ENCODE peak calls at places on chromosomes 12 and 14, in nine cellular contexts. G is GM12865, K is lower leg skin, E is psoas muscle, Z is uterus, R is testis, X is choroid plexus epithelial cell, Y is ovary, O is fibroblast of villous mesenchyme. S is an unnamed sample.

GRCh38 chr12:85630851-85631250 is 205.4 kb downstream of the RASSF9 start:
- DNase-seq in G (no peak), K (no peak), E (no peak), Z (no peak), R (no peak), X (no peak), Y (no peak), O (no peak), S (no peak)

GRCh38 chr12:109735825-109736551 is 22.4 kb downstream of the FAM222A start:
- DNase-seq in G (no peak), K (no peak), E (peak), Z (peak), R (no peak), X (no peak), Y (peak), O (no peak), S (no peak)

GRCh38 chr14:20412422-20412821 is 879 bp downstream of the TEP1 start:
- DNase-seq in G (peak), K (no peak), E (no peak), Z (no peak), R (no peak), X (peak), Y (no peak), O (peak), S (peak)

GRCh38 chr12:40002178-40003169 is 103.4 kb downstream of the SLC2A13 start:
- DNase-seq in G (no peak), K (no peak), E (no peak), Z (no peak), R (no peak), X (no peak), Y (no peak), O (no peak), S (no peak)

GRCh38 chr12:120119395-120119973 is 2.9 kb upstream of the RAB35 start:
- DNase-seq in G (peak), K (no peak), E (no peak), Z (no peak), R (no peak), X (no peak), Y (no peak), O (peak), S (no peak)

GRCh38 chr14:36511981-36512584 is 7.9 kb downstream of the NKX2-1 start:
- DNase-seq in G (no peak), K (no peak), E (no peak), Z (no peak), R (no peak), X (no peak), Y (no peak), O (no peak), S (no peak)

GRCh38 chr14:90058876-90059458 is 2.8 kb upstream of the KCNK13 start:
- DNase-seq in G (no peak), K (no peak), E (no peak), Z (no peak), R (no peak), X (no peak), Y (no peak), O (peak), S (no peak)

GRCh38 chr12:8648598-8649205 is 13.9 kb downstream of the MFAP5 start:
- DNase-seq in G (peak), K (no peak), E (no peak), Z (no peak), R (no peak), X (no peak), Y (no peak), O (no peak), S (no peak)

GRCh38 chr12:51424094-51424661 is 453 bp upstream of the SLC4A8 start:
- DNase-seq in G (no peak), K (no peak), E (no peak), Z (no peak), R (no peak), X (no peak), Y (no peak), O (no peak), S (no peak)

GRCh38 chr14:77033622-77034521 is 5.4 kb upstream of the IRF2BPL start:
- DNase-seq in G (peak), K (peak), E (peak), Z (peak), R (peak), X (peak), Y (peak), O (peak), S (peak)

GRCh38 chr12:3138896-3139590 is 61.9 kb downstream of the TSPAN9 start:
- DNase-seq in G (no peak), K (no peak), E (no peak), Z (no peak), R (no peak), X (no peak), Y (no peak), O (no peak), S (no peak)

GRCh38 chr12:3139760-3140159 is 62.6 kb downstream of the TSPAN9 start:
- DNase-seq in G (no peak), K (no peak), E (no peak), Z (no peak), R (no peak), X (no peak), Y (no peak), O (no peak), S (no peak)

GRCh38 chr12:3142386-3142785 is 65.2 kb downstream of the TSPAN9 start:
- DNase-seq in G (no peak), K (no peak), E (no peak), Z (no peak), R (no peak), X (no peak), Y (no peak), O (no peak), S (no peak)

GRCh38 chr12:3140284-3140683 is 63.1 kb downstream of the TSPAN9 start:
- DNase-seq in G (no peak), K (no peak), E (no peak), Z (no peak), R (no peak), X (no peak), Y (no peak), O (no peak), S (no peak)

DNA sequence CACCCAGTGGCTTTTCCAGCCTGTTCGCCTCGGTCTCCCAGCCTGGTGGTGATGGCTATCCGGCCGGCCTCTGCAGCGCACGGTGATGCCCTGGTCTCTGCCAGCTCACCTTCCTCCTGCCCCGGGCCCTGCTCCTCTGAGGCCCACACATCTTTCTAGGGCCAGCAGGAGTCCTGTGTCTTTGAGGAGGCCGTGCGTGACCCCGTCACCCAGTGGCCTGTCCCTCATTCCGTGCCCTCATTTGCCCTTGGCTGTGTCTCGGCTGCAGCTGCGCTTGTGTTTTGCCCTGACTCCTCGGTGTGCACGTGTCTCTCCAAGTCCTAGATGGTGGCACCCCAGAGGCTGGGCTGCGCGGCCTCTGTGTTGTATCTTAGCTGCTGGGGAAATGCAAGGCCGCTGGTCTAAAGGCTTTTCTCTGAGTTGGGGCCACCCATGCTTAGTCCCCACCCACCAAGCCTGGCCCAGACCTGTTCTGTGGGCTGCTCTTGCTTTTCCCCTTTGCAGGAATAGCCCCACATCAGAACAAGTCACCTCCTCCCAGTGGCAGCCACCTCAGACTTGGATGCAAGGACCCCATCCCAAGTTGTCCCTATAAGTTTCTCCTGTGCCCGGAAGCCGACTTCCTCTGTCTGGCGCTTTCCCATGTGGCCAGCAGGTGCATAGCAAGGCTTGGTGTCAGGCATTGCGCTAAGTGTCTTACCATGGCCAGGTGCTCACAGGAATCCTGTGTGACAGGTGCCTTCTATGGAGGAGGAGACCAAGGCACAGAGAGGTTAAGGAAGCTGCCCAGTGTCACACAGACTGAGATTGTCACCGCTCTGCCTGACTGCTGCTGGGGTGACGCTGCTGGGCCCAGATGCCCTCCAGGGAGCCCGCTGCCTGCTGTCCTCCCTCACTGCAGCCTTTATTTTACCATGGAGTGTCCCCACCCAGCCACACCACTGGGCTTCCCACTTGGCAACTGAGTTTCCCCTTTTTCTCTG is 64.5 kb downstream of the TSPAN9 start:
- DNase-seq in G (no peak), K (no peak), E (no peak), Z (no peak), R (no peak), X (no peak), Y (no peak), O (no peak), S (no peak)
- TF ChIP-seq CTCF in G (no peak), K (no peak), E (no peak), Z (no peak), R (no peak), X (no peak), Y (no peak), O (no peak), S (no peak)

GRCh38 chr14:104179564-104180129 is 41.3 kb downstream of the KIF26A start:
- DNase-seq in G (no peak), K (no peak), E (no peak), Z (no peak), R (no peak), X (no peak), Y (no peak), O (no peak), S (no peak)

GRCh38 chr14:104181761-104182530 is 43.6 kb downstream of the KIF26A start:
- DNase-seq in G (no peak), K (no peak), E (no peak), Z (no peak), R (no peak), X (no peak), Y (no peak), O (no peak), S (no peak)

GRCh38 chr14:104182857-104183425 is 44.6 kb downstream of the KIF26A start:
- DNase-seq in G (no peak), K (no peak), E (no peak), Z (no peak), R (no peak), X (no peak), Y (no peak), O (no peak), S (no peak)

GRCh38 chr14:104179126-104179525 is 40.7 kb downstream of the KIF26A start:
- DNase-seq in G (no peak), K (no peak), E (no peak), Z (no peak), R (no peak), X (no peak), Y (no peak), O (no peak), S (no peak)

DNA sequence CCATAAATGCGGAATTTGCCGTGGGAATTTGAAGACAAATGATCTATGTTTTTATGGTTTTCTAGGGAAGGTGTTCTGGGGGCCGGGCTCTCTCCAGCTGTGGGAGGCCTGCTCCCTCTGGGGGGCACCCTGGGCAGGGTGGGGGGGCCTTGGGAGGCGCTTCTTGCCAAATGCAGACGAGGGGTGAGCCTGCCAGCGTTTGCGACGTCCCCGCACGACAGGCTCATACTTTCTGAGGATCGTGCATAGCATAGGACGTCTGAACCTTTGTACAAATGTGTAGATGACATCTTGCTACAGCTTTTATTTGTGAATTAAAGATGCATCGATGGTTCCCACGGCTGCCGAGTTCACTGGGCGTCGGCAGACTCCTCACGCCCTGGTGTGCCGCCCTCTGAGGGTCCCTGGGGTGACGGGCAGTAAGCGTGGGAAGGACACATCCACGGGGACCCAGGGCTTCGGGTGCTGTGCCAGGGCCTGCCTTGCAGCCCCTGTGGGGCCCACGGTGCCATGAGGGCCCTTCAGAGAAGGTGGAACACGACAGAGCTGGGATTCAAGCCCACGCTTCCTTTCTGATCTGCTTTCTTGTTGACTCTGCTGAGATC is 42.3 kb downstream of the KIF26A start:
- DNase-seq in G (no peak), K (no peak), E (no peak), Z (no peak), R (no peak), X (no peak), Y (no peak), O (no peak), S (no peak)
- H3K4me3 ChIP-seq in G (no peak), K (no peak), E (no peak), Z (no peak), R (no peak), X (no peak), Y (no peak), O (no peak), S (no peak)

GRCh38 chr14:103679351-103679750 is 35.9 kb downstream of the XRCC3 start:
- DNase-seq in G (peak), K (no peak), E (no peak), Z (no peak), R (peak), X (peak), Y (peak), O (no peak), S (peak)
- TF ChIP-seq CTCF in G (peak), K (no peak), E (peak), Z (peak), R (peak), X (peak), Y (no peak), O (peak), S (peak)

DNA sequence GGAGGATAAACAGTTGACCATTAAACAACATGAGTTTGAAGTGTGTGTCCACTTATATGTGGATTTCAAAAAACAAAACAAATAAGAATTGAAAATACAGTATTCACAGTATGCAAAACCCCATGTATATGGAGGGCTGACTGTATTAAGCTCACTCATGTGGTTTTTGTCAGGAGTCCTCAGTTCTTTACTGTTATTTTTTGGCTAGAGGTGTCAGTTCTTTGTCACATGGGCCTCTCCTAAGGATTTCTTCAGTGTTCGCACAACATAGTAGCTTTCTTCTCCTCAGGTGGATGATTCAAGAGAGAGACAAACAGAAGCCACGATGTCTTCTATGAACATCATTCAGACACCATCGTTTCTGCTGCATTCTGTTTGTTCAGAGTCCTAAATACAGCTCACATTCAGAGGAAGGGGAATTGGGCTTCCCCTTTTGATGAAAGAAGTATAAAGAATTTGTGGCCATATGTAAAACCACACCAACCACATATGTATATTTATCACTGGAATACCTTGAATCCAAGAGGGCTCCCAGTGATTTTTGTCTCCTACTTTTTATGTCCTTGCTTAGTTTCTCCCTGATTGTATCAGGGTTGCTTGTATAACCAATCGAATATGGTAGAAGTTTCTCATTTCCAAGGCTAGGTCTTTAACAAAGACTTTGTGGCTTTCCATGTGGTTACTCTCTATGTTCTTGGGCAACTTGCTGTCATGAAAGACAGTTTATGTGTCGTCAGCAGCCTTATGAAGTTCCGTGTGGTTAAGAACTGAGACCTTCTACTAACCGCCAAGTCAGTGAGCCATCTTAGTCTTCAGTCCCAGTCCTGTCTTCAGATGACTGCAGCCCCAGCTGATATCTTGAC is 18.9 kb downstream of the MNAT1 start:
- DNase-seq in G (peak), K (no peak), E (no peak), Z (no peak), R (no peak), X (peak), Y (no peak), O (no peak), S (no peak)
- H3K4me3 ChIP-seq in G (peak), K (no peak), E (no peak), Z (no peak), R (no peak), X (no peak), Y (no peak), O (no peak), S (no peak)

GRCh38 chr12:95582230-95583058 is 31.2 kb upstream of the USP44 start:
- DNase-seq in G (no peak), K (no peak), E (no peak), Z (no peak), R (no peak), X (peak), Y (no peak), O (peak), S (peak)
- TF ChIP-seq CTCF in G (no peak), K (no peak), E (peak), Z (peak), R (no peak), X (peak), Y (peak), O (peak), S (peak)

DNA sequence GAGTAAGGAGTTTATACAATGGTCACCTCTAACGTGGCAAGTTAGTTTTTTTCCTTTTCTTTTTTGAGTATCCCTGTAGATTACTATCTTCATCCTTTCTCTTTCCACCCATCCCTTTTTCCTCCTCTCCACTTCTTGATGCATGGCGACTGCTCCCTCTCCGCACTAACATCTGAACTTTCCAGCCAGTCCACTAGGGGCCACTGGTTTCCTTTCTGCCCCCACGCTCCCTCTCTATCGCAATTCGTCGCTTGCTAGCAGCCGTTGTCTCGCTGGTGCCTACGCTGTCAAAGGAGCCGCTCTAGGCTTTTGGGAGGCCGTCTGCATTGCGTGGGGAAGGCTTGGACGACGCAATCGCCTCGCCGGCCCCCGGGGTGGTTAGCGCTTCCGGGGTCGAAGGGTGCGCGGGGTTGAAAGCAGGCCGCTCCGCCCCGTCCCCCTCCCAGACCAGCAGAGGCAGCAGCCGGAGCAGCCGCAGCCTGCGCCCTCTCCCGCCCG is at the start of gene PCBP2:
- DNase-seq in G (peak), K (peak), E (peak), Z (peak), R (peak), X (peak), Y (peak), O (peak), S (peak)
- H3K4me3 ChIP-seq in G (peak), K (peak), E (peak), Z (peak), R (peak), X (peak), Y (peak), O (peak), S (peak)

GRCh38 chr14:50055461-50056228 is 60.7 kb downstream of the VCPKMT start:
- DNase-seq in G (no peak), K (no peak), E (no peak), Z (no peak), R (peak), X (peak), Y (no peak), O (no peak), S (no peak)
- TF ChIP-seq CTCF in G (no peak), K (no peak), E (no peak), Z (no peak), R (no peak), X (peak), Y (no peak), O (peak), S (no peak)

S was measured in cardiac fibroblast.